ENCODE peak calls at places on chromosomes 13 and 19, in seven cellular contexts. One of them, this sample, is unnamed.

GRCh38 chr19:2135474-2136402 is 15.6 kb downstream of the AP3D1 start:
- DNase-seq in central memory CD4-positive, alpha-beta T cell: no peak
- DNase-seq in CD4-positive, alpha-beta T cell: no peak
- DNase-seq in fibroblast of gingiva: no peak
- DNase-seq in activated naive CD4-positive, alpha-beta T cell: no peak
- DNase-seq in NCI-H1105: no peak
- DNase-seq in stimulated activated CD4-positive, alpha-beta T cell treated with anti-CD3 and anti-CD28 coated beads, Interleukin-1b, Interleukin-23, amount 100 ng/mL, for 24 hours: no peak
- DNase-seq in this sample: no peak

GRCh38 chr19:49339364-49340068 is 4.3 kb downstream of the CD37 start:
- DNase-seq in NCI-H1105: no peak
- DNase-seq in central memory CD4-positive, alpha-beta T cell: no peak
- DNase-seq in fibroblast of gingiva: peak
- DNase-seq in activated naive CD4-positive, alpha-beta T cell: no peak
- DNase-seq in CD4-positive, alpha-beta T cell: no peak
- DNase-seq in stimulated activated CD4-positive, alpha-beta T cell treated with anti-CD3 and anti-CD28 coated beads, Interleukin-1b, Interleukin-23, amount 100 ng/mL, for 24 hours: no peak
- DNase-seq in this sample: no peak

GRCh38 chr19:3131168-3131567 is 4.7 kb upstream of the GNA15 start:
- DNase-seq in CD4-positive, alpha-beta T cell: no peak
- DNase-seq in activated naive CD4-positive, alpha-beta T cell: no peak
- DNase-seq in central memory CD4-positive, alpha-beta T cell: peak
- DNase-seq in fibroblast of gingiva: no peak
- DNase-seq in stimulated activated CD4-positive, alpha-beta T cell treated with anti-CD3 and anti-CD28 coated beads, Interleukin-1b, Interleukin-23, amount 100 ng/mL, for 24 hours: no peak
- DNase-seq in NCI-H1105: no peak
- DNase-seq in this sample: no peak

GRCh38 chr13:105506463-105506862 is 1029.0 kb downstream of the EFNB2 start:
- DNase-seq in NCI-H1105: no peak
- DNase-seq in activated naive CD4-positive, alpha-beta T cell: no peak
- DNase-seq in stimulated activated CD4-positive, alpha-beta T cell treated with anti-CD3 and anti-CD28 coated beads, Interleukin-1b, Interleukin-23, amount 100 ng/mL, for 24 hours: no peak
- DNase-seq in fibroblast of gingiva: no peak
- DNase-seq in CD4-positive, alpha-beta T cell: no peak
- DNase-seq in central memory CD4-positive, alpha-beta T cell: no peak
- DNase-seq in this sample: no peak

GRCh38 chr19:15902254-15902653 is 4.4 kb upstream of the CYP4F2 start:
- DNase-seq in activated naive CD4-positive, alpha-beta T cell: no peak
- DNase-seq in NCI-H1105: no peak
- DNase-seq in CD4-positive, alpha-beta T cell: no peak
- DNase-seq in central memory CD4-positive, alpha-beta T cell: no peak
- DNase-seq in stimulated activated CD4-positive, alpha-beta T cell treated with anti-CD3 and anti-CD28 coated beads, Interleukin-1b, Interleukin-23, amount 100 ng/mL, for 24 hours: no peak
- DNase-seq in fibroblast of gingiva: no peak
- DNase-seq in this sample: no peak

GRCh38 chr13:39253774-39254173 is 215.5 kb downstream of the NHLRC3 start:
- DNase-seq in fibroblast of gingiva: peak
- DNase-seq in central memory CD4-positive, alpha-beta T cell: no peak
- DNase-seq in activated naive CD4-positive, alpha-beta T cell: no peak
- DNase-seq in stimulated activated CD4-positive, alpha-beta T cell treated with anti-CD3 and anti-CD28 coated beads, Interleukin-1b, Interleukin-23, amount 100 ng/mL, for 24 hours: no peak
- DNase-seq in NCI-H1105: no peak
- DNase-seq in CD4-positive, alpha-beta T cell: no peak
- DNase-seq in this sample: no peak

GRCh38 chr13:30529085-30529815 is 63.5 kb upstream of the HMGB1 start:
- DNase-seq in activated naive CD4-positive, alpha-beta T cell: no peak
- DNase-seq in NCI-H1105: no peak
- DNase-seq in CD4-positive, alpha-beta T cell: no peak
- DNase-seq in stimulated activated CD4-positive, alpha-beta T cell treated with anti-CD3 and anti-CD28 coated beads, Interleukin-1b, Interleukin-23, amount 100 ng/mL, for 24 hours: no peak
- DNase-seq in central memory CD4-positive, alpha-beta T cell: no peak
- DNase-seq in fibroblast of gingiva: no peak
- DNase-seq in this sample: no peak

GRCh38 chr13:89740994-89741678 is 1606.4 kb upstream of the MIR17HG start:
- DNase-seq in central memory CD4-positive, alpha-beta T cell: no peak
- DNase-seq in activated naive CD4-positive, alpha-beta T cell: no peak
- DNase-seq in stimulated activated CD4-positive, alpha-beta T cell treated with anti-CD3 and anti-CD28 coated beads, Interleukin-1b, Interleukin-23, amount 100 ng/mL, for 24 hours: no peak
- DNase-seq in CD4-positive, alpha-beta T cell: no peak
- DNase-seq in NCI-H1105: no peak
- DNase-seq in fibroblast of gingiva: no peak
- DNase-seq in this sample: no peak

GRCh38 chr19:28737021-28737525 is 475.9 kb downstream of the UQCRFS1 start:
- DNase-seq in fibroblast of gingiva: peak
- DNase-seq in stimulated activated CD4-positive, alpha-beta T cell treated with anti-CD3 and anti-CD28 coated beads, Interleukin-1b, Interleukin-23, amount 100 ng/mL, for 24 hours: no peak
- DNase-seq in NCI-H1105: peak
- DNase-seq in activated naive CD4-positive, alpha-beta T cell: no peak
- DNase-seq in central memory CD4-positive, alpha-beta T cell: peak
- DNase-seq in CD4-positive, alpha-beta T cell: no peak
- DNase-seq in this sample: no peak

GRCh38 chr13:100208002-100208401 is 119.1 kb downstream of the PCCA start:
- DNase-seq in stimulated activated CD4-positive, alpha-beta T cell treated with anti-CD3 and anti-CD28 coated beads, Interleukin-1b, Interleukin-23, amount 100 ng/mL, for 24 hours: no peak
- DNase-seq in CD4-positive, alpha-beta T cell: no peak
- DNase-seq in activated naive CD4-positive, alpha-beta T cell: no peak
- DNase-seq in NCI-H1105: no peak
- DNase-seq in fibroblast of gingiva: no peak
- DNase-seq in central memory CD4-positive, alpha-beta T cell: no peak
- DNase-seq in this sample: no peak

GRCh38 chr19:31348416-31349159 is 648 bp downstream of the TSHZ3 start:
- DNase-seq in stimulated activated CD4-positive, alpha-beta T cell treated with anti-CD3 and anti-CD28 coated beads, Interleukin-1b, Interleukin-23, amount 100 ng/mL, for 24 hours: no peak
- DNase-seq in fibroblast of gingiva: no peak
- DNase-seq in activated naive CD4-positive, alpha-beta T cell: no peak
- DNase-seq in NCI-H1105: peak
- DNase-seq in central memory CD4-positive, alpha-beta T cell: no peak
- DNase-seq in CD4-positive, alpha-beta T cell: no peak
- DNase-seq in this sample: no peak

GRCh38 chr13:112689498-112690241 is at the start of gene ATP11A:
- DNase-seq in stimulated activated CD4-positive, alpha-beta T cell treated with anti-CD3 and anti-CD28 coated beads, Interleukin-1b, Interleukin-23, amount 100 ng/mL, for 24 hours: peak
- DNase-seq in CD4-positive, alpha-beta T cell: peak
- DNase-seq in activated naive CD4-positive, alpha-beta T cell: peak
- DNase-seq in NCI-H1105: peak
- DNase-seq in fibroblast of gingiva: peak
- DNase-seq in central memory CD4-positive, alpha-beta T cell: peak
- DNase-seq in this sample: peak

GRCh38 chr19:10593820-10594637 is 6.9 kb upstream of the AP1M2 start:
- DNase-seq in NCI-H1105: no peak
- DNase-seq in stimulated activated CD4-positive, alpha-beta T cell treated with anti-CD3 and anti-CD28 coated beads, Interleukin-1b, Interleukin-23, amount 100 ng/mL, for 24 hours: no peak
- DNase-seq in central memory CD4-positive, alpha-beta T cell: no peak
- DNase-seq in fibroblast of gingiva: peak
- DNase-seq in activated naive CD4-positive, alpha-beta T cell: no peak
- DNase-seq in CD4-positive, alpha-beta T cell: no peak
- DNase-seq in this sample: no peak

GRCh38 chr19:30326076-30326710 is 46.0 kb upstream of the ZNF536 start:
- DNase-seq in central memory CD4-positive, alpha-beta T cell: no peak
- DNase-seq in CD4-positive, alpha-beta T cell: no peak
- DNase-seq in NCI-H1105: no peak
- DNase-seq in activated naive CD4-positive, alpha-beta T cell: no peak
- DNase-seq in fibroblast of gingiva: no peak
- DNase-seq in stimulated activated CD4-positive, alpha-beta T cell treated with anti-CD3 and anti-CD28 coated beads, Interleukin-1b, Interleukin-23, amount 100 ng/mL, for 24 hours: no peak
- DNase-seq in this sample: no peak

GRCh38 chr13:27372896-27373295 is 51.5 kb upstream of the GTF3A start:
- DNase-seq in activated naive CD4-positive, alpha-beta T cell: no peak
- DNase-seq in stimulated activated CD4-positive, alpha-beta T cell treated with anti-CD3 and anti-CD28 coated beads, Interleukin-1b, Interleukin-23, amount 100 ng/mL, for 24 hours: no peak
- DNase-seq in CD4-positive, alpha-beta T cell: no peak
- DNase-seq in central memory CD4-positive, alpha-beta T cell: no peak
- DNase-seq in fibroblast of gingiva: no peak
- DNase-seq in NCI-H1105: peak
- DNase-seq in this sample: no peak

GRCh38 chr19:16018801-16019551 is 57.3 kb upstream of the TPM4 start:
- DNase-seq in CD4-positive, alpha-beta T cell: no peak
- DNase-seq in stimulated activated CD4-positive, alpha-beta T cell treated with anti-CD3 and anti-CD28 coated beads, Interleukin-1b, Interleukin-23, amount 100 ng/mL, for 24 hours: no peak
- DNase-seq in central memory CD4-positive, alpha-beta T cell: no peak
- DNase-seq in fibroblast of gingiva: no peak
- DNase-seq in NCI-H1105: no peak
- DNase-seq in activated naive CD4-positive, alpha-beta T cell: no peak
- DNase-seq in this sample: no peak

GRCh38 chr13:45456196-45456972 is 8.4 kb upstream of the COG3 start:
- DNase-seq in central memory CD4-positive, alpha-beta T cell: no peak
- DNase-seq in NCI-H1105: no peak
- DNase-seq in activated naive CD4-positive, alpha-beta T cell: no peak
- DNase-seq in CD4-positive, alpha-beta T cell: no peak
- DNase-seq in stimulated activated CD4-positive, alpha-beta T cell treated with anti-CD3 and anti-CD28 coated beads, Interleukin-1b, Interleukin-23, amount 100 ng/mL, for 24 hours: no peak
- DNase-seq in fibroblast of gingiva: peak
- DNase-seq in this sample: no peak

GRCh38 chr19:38634757-38635482 is 12.5 kb upstream of the ACTN4 start:
- DNase-seq in central memory CD4-positive, alpha-beta T cell: peak
- DNase-seq in fibroblast of gingiva: peak
- DNase-seq in activated naive CD4-positive, alpha-beta T cell: peak
- DNase-seq in stimulated activated CD4-positive, alpha-beta T cell treated with anti-CD3 and anti-CD28 coated beads, Interleukin-1b, Interleukin-23, amount 100 ng/mL, for 24 hours: peak
- DNase-seq in NCI-H1105: no peak
- DNase-seq in CD4-positive, alpha-beta T cell: peak
- DNase-seq in this sample: no peak

GRCh38 chr19:44745386-44745831 is 3.1 kb upstream of the BCL3 start:
- DNase-seq in central memory CD4-positive, alpha-beta T cell: no peak
- DNase-seq in fibroblast of gingiva: peak
- DNase-seq in NCI-H1105: no peak
- DNase-seq in activated naive CD4-positive, alpha-beta T cell: no peak
- DNase-seq in stimulated activated CD4-positive, alpha-beta T cell treated with anti-CD3 and anti-CD28 coated beads, Interleukin-1b, Interleukin-23, amount 100 ng/mL, for 24 hours: no peak
- DNase-seq in CD4-positive, alpha-beta T cell: no peak
- DNase-seq in this sample: no peak

GRCh38 chr19:40284501-40285352 is at the start of gene AKT2:
- DNase-seq in CD4-positive, alpha-beta T cell: peak
- DNase-seq in activated naive CD4-positive, alpha-beta T cell: peak
- DNase-seq in fibroblast of gingiva: peak
- DNase-seq in central memory CD4-positive, alpha-beta T cell: peak
- DNase-seq in NCI-H1105: peak
- DNase-seq in stimulated activated CD4-positive, alpha-beta T cell treated with anti-CD3 and anti-CD28 coated beads, Interleukin-1b, Interleukin-23, amount 100 ng/mL, for 24 hours: peak
- DNase-seq in this sample: no peak

GRCh38 chr19:8592231-8593009 is 15.2 kb upstream of the MYO1F start:
- DNase-seq in fibroblast of gingiva: peak
- DNase-seq in central memory CD4-positive, alpha-beta T cell: peak
- DNase-seq in stimulated activated CD4-positive, alpha-beta T cell treated with anti-CD3 and anti-CD28 coated beads, Interleukin-1b, Interleukin-23, amount 100 ng/mL, for 24 hours: peak
- DNase-seq in NCI-H1105: no peak
- DNase-seq in CD4-positive, alpha-beta T cell: peak
- DNase-seq in activated naive CD4-positive, alpha-beta T cell: peak
- DNase-seq in this sample: no peak

GRCh38 chr13:27966641-27967202 is 2.4 kb downstream of the CDX2 start:
- DNase-seq in NCI-H1105: no peak
- DNase-seq in stimulated activated CD4-positive, alpha-beta T cell treated with anti-CD3 and anti-CD28 coated beads, Interleukin-1b, Interleukin-23, amount 100 ng/mL, for 24 hours: no peak
- DNase-seq in central memory CD4-positive, alpha-beta T cell: no peak
- DNase-seq in fibroblast of gingiva: no peak
- DNase-seq in activated naive CD4-positive, alpha-beta T cell: no peak
- DNase-seq in CD4-positive, alpha-beta T cell: no peak
- DNase-seq in this sample: no peak

GRCh38 chr13:20131057-20131832 is 29.6 kb downstream of the GJA3 start:
- DNase-seq in central memory CD4-positive, alpha-beta T cell: no peak
- DNase-seq in stimulated activated CD4-positive, alpha-beta T cell treated with anti-CD3 and anti-CD28 coated beads, Interleukin-1b, Interleukin-23, amount 100 ng/mL, for 24 hours: no peak
- DNase-seq in CD4-positive, alpha-beta T cell: no peak
- DNase-seq in activated naive CD4-positive, alpha-beta T cell: no peak
- DNase-seq in NCI-H1105: no peak
- DNase-seq in fibroblast of gingiva: no peak
- DNase-seq in this sample: no peak

GRCh38 chr19:2458054-2458453 is 1.3 kb upstream of the LMNB2 start:
- DNase-seq in CD4-positive, alpha-beta T cell: no peak
- DNase-seq in fibroblast of gingiva: no peak
- DNase-seq in activated naive CD4-positive, alpha-beta T cell: no peak
- DNase-seq in NCI-H1105: no peak
- DNase-seq in central memory CD4-positive, alpha-beta T cell: no peak
- DNase-seq in stimulated activated CD4-positive, alpha-beta T cell treated with anti-CD3 and anti-CD28 coated beads, Interleukin-1b, Interleukin-23, amount 100 ng/mL, for 24 hours: no peak
- DNase-seq in this sample: no peak

GRCh38 chr13:22915442-22916082 is 265.2 kb upstream of the SGCG start:
- DNase-seq in fibroblast of gingiva: peak
- DNase-seq in NCI-H1105: peak
- DNase-seq in activated naive CD4-positive, alpha-beta T cell: no peak
- DNase-seq in CD4-positive, alpha-beta T cell: no peak
- DNase-seq in central memory CD4-positive, alpha-beta T cell: no peak
- DNase-seq in stimulated activated CD4-positive, alpha-beta T cell treated with anti-CD3 and anti-CD28 coated beads, Interleukin-1b, Interleukin-23, amount 100 ng/mL, for 24 hours: no peak
- DNase-seq in this sample: no peak

GRCh38 chr13:53068841-53069520 is 40.4 kb downstream of the OLFM4 start:
- DNase-seq in fibroblast of gingiva: no peak
- DNase-seq in central memory CD4-positive, alpha-beta T cell: no peak
- DNase-seq in activated naive CD4-positive, alpha-beta T cell: no peak
- DNase-seq in CD4-positive, alpha-beta T cell: no peak
- DNase-seq in NCI-H1105: no peak
- DNase-seq in stimulated activated CD4-positive, alpha-beta T cell treated with anti-CD3 and anti-CD28 coated beads, Interleukin-1b, Interleukin-23, amount 100 ng/mL, for 24 hours: no peak
- DNase-seq in this sample: no peak

GRCh38 chr19:18194208-18194530 is 1.2 kb downstream of the MPV17L2 start:
- DNase-seq in CD4-positive, alpha-beta T cell: no peak
- DNase-seq in stimulated activated CD4-positive, alpha-beta T cell treated with anti-CD3 and anti-CD28 coated beads, Interleukin-1b, Interleukin-23, amount 100 ng/mL, for 24 hours: no peak
- DNase-seq in NCI-H1105: no peak
- DNase-seq in fibroblast of gingiva: no peak
- DNase-seq in central memory CD4-positive, alpha-beta T cell: no peak
- DNase-seq in activated naive CD4-positive, alpha-beta T cell: no peak
- DNase-seq in this sample: no peak

GRCh38 chr13:60147361-60147760 is 16.4 kb downstream of the DIAPH3 start:
- DNase-seq in NCI-H1105: no peak
- DNase-seq in CD4-positive, alpha-beta T cell: no peak
- DNase-seq in fibroblast of gingiva: no peak
- DNase-seq in stimulated activated CD4-positive, alpha-beta T cell treated with anti-CD3 and anti-CD28 coated beads, Interleukin-1b, Interleukin-23, amount 100 ng/mL, for 24 hours: no peak
- DNase-seq in central memory CD4-positive, alpha-beta T cell: no peak
- DNase-seq in activated naive CD4-positive, alpha-beta T cell: no peak
- DNase-seq in this sample: no peak

GRCh38 chr13:76992548-76993001 is 694 bp downstream of the CLN5 start:
- DNase-seq in activated naive CD4-positive, alpha-beta T cell: no peak
- DNase-seq in NCI-H1105: no peak
- DNase-seq in fibroblast of gingiva: peak
- DNase-seq in central memory CD4-positive, alpha-beta T cell: no peak
- DNase-seq in CD4-positive, alpha-beta T cell: no peak
- DNase-seq in stimulated activated CD4-positive, alpha-beta T cell treated with anti-CD3 and anti-CD28 coated beads, Interleukin-1b, Interleukin-23, amount 100 ng/mL, for 24 hours: no peak
- DNase-seq in this sample: no peak

GRCh38 chr13:30006246-30006645 is 155.8 kb upstream of the UBL3 start:
- DNase-seq in stimulated activated CD4-positive, alpha-beta T cell treated with anti-CD3 and anti-CD28 coated beads, Interleukin-1b, Interleukin-23, amount 100 ng/mL, for 24 hours: no peak
- DNase-seq in central memory CD4-positive, alpha-beta T cell: no peak
- DNase-seq in CD4-positive, alpha-beta T cell: no peak
- DNase-seq in NCI-H1105: no peak
- DNase-seq in fibroblast of gingiva: no peak
- DNase-seq in activated naive CD4-positive, alpha-beta T cell: no peak
- DNase-seq in this sample: no peak

GRCh38 chr13:108200781-108201398 is 14.4 kb downstream of the LIG4 start:
- DNase-seq in stimulated activated CD4-positive, alpha-beta T cell treated with anti-CD3 and anti-CD28 coated beads, Interleukin-1b, Interleukin-23, amount 100 ng/mL, for 24 hours: no peak
- DNase-seq in central memory CD4-positive, alpha-beta T cell: no peak
- DNase-seq in activated naive CD4-positive, alpha-beta T cell: no peak
- DNase-seq in CD4-positive, alpha-beta T cell: no peak
- DNase-seq in fibroblast of gingiva: peak
- DNase-seq in NCI-H1105: no peak
- DNase-seq in this sample: no peak

This sample was measured in CMK.